ENCODE peak calls at places on chromosome 11, in nine cellular contexts. One of them, this sample, is unnamed.

GRCh38 chr11:121652982-121653381 is 200.2 kb upstream of the SORL1-AS1 start:
- DNase-seq in mesenchymal stem cell: no peak
- DNase-seq in caudate nucleus: no peak
- DNase-seq in HTR-8/SVneo: peak; percentile 34
- DNase-seq in GM04504: no peak
- DNase-seq in ELR: peak; percentile 52
- DNase-seq in SK-MEL-5: peak; percentile 55
- DNase-seq in tibial nerve: no peak
- DNase-seq in hypothalamus: no peak
- DNase-seq in this sample: peak; percentile 38

GRCh38 chr11:82229346-82229745 is 504.3 kb downstream of the FAM181B start:
- DNase-seq in tibial nerve: no peak
- DNase-seq in ELR: peak; percentile 0
- DNase-seq in SK-MEL-5: peak; percentile 49
- DNase-seq in HTR-8/SVneo: no peak
- DNase-seq in GM04504: peak; percentile 2
- DNase-seq in mesenchymal stem cell: peak; percentile 3
- DNase-seq in hypothalamus: no peak
- DNase-seq in caudate nucleus: no peak
- DNase-seq in this sample: peak; percentile 8

GRCh38 chr11:9214765-9215164 is 50.4 kb downstream of the DENND5A start:
- DNase-seq in ELR: peak; percentile 53
- DNase-seq in hypothalamus: no peak
- DNase-seq in SK-MEL-5: no peak
- DNase-seq in mesenchymal stem cell: peak; percentile 83
- DNase-seq in HTR-8/SVneo: no peak
- DNase-seq in GM04504: no peak
- DNase-seq in tibial nerve: no peak
- DNase-seq in caudate nucleus: no peak
- DNase-seq in this sample: peak; percentile 34

GRCh38 chr11:88739524-88739923 is 326.3 kb downstream of the GRM5 start:
- DNase-seq in tibial nerve: no peak
- DNase-seq in GM04504: no peak
- DNase-seq in mesenchymal stem cell: no peak
- DNase-seq in ELR: no peak
- DNase-seq in caudate nucleus: no peak
- DNase-seq in HTR-8/SVneo: no peak
- DNase-seq in SK-MEL-5: no peak
- DNase-seq in hypothalamus: no peak
- DNase-seq in this sample: no peak

GRCh38 chr11:68146010-68146540 is 24.9 kb upstream of the CHKA start:
- DNase-seq in GM04504: no peak
- DNase-seq in SK-MEL-5: no peak
- DNase-seq in ELR: no peak
- DNase-seq in hypothalamus: peak; percentile 50
- DNase-seq in HTR-8/SVneo: no peak
- DNase-seq in tibial nerve: peak; percentile 56
- DNase-seq in mesenchymal stem cell: no peak
- DNase-seq in caudate nucleus: no peak
- DNase-seq in this sample: no peak

GRCh38 chr11:12798609-12799011 is 124.4 kb downstream of the TEAD1 start:
- DNase-seq in GM04504: no peak
- DNase-seq in HTR-8/SVneo: no peak
- DNase-seq in ELR: no peak
- DNase-seq in caudate nucleus: no peak
- DNase-seq in mesenchymal stem cell: no peak
- DNase-seq in tibial nerve: no peak
- DNase-seq in SK-MEL-5: no peak
- DNase-seq in hypothalamus: no peak
- DNase-seq in this sample: no peak

GRCh38 chr11:122559734-122560382 is 95.7 kb upstream of the UBASH3B start:
- DNase-seq in ELR: peak; percentile 47
- DNase-seq in GM04504: no peak
- DNase-seq in HTR-8/SVneo: no peak
- DNase-seq in hypothalamus: no peak
- DNase-seq in tibial nerve: no peak
- DNase-seq in caudate nucleus: no peak
- DNase-seq in SK-MEL-5: peak; percentile 92
- DNase-seq in mesenchymal stem cell: no peak
- DNase-seq in this sample: no peak

GRCh38 chr11:122089111-122089510 is 26.9 kb downstream of the BLID start:
- DNase-seq in tibial nerve: no peak
- DNase-seq in SK-MEL-5: no peak
- DNase-seq in mesenchymal stem cell: no peak
- DNase-seq in ELR: no peak
- DNase-seq in HTR-8/SVneo: no peak
- DNase-seq in hypothalamus: no peak
- DNase-seq in GM04504: no peak
- DNase-seq in caudate nucleus: no peak
- DNase-seq in this sample: peak; percentile 60

GRCh38 chr11:2898366-2899079 is 12.9 kb upstream of the CDKN1C start:
- DNase-seq in tibial nerve: no peak
- DNase-seq in hypothalamus: no peak
- DNase-seq in GM04504: peak; percentile 71
- DNase-seq in HTR-8/SVneo: peak; percentile 81
- DNase-seq in ELR: peak; percentile 95
- DNase-seq in SK-MEL-5: peak; percentile 95
- DNase-seq in mesenchymal stem cell: peak; percentile 96
- DNase-seq in caudate nucleus: no peak
- DNase-seq in this sample: peak; percentile 86